ENCODE peak calls at places on chromosomes 5 and 9, in four cellular contexts. One of them, this sample, is unnamed.

GRCh38 chr5:61575103-61575502 is 243.0 kb downstream of the ZSWIM6 start:
- DNase-seq in naive thymus-derived CD4-positive, alpha-beta T cell: no peak
- DNase-seq in cardiac muscle cell: no peak
- DNase-seq in CD4-positive, alpha-beta memory T cell: no peak
- DNase-seq in this sample: no peak

GRCh38 chr5:111367081-111367480 is 142.9 kb downstream of the CAMK4 start:
- DNase-seq in naive thymus-derived CD4-positive, alpha-beta T cell: no peak
- DNase-seq in cardiac muscle cell: no peak
- DNase-seq in CD4-positive, alpha-beta memory T cell: no peak
- DNase-seq in this sample: no peak

GRCh38 chr9:108525214-108525613 is 330.6 kb downstream of the ACTL7B start:
- DNase-seq in naive thymus-derived CD4-positive, alpha-beta T cell: no peak
- DNase-seq in cardiac muscle cell: no peak
- DNase-seq in CD4-positive, alpha-beta memory T cell: no peak
- DNase-seq in this sample: no peak

GRCh38 chr9:127493592-127494303 is 42.4 kb downstream of the LRSAM1 start:
- DNase-seq in naive thymus-derived CD4-positive, alpha-beta T cell: no peak
- DNase-seq in cardiac muscle cell: no peak
- DNase-seq in CD4-positive, alpha-beta memory T cell: no peak
- DNase-seq in this sample: peak; percentile 65

GRCh38 chr5:36238896-36239295 is 2.8 kb downstream of the NADK2 start:
- DNase-seq in naive thymus-derived CD4-positive, alpha-beta T cell: no peak
- DNase-seq in cardiac muscle cell: no peak
- DNase-seq in CD4-positive, alpha-beta memory T cell: no peak
- DNase-seq in this sample: no peak

GRCh38 chr9:73264636-73265035 is 113.0 kb downstream of the ANXA1 start:
- DNase-seq in naive thymus-derived CD4-positive, alpha-beta T cell: no peak
- DNase-seq in cardiac muscle cell: no peak
- DNase-seq in CD4-positive, alpha-beta memory T cell: no peak
- DNase-seq in this sample: no peak

GRCh38 chr9:110244616-110245015 is 11.7 kb downstream of the TXN start:
- DNase-seq in naive thymus-derived CD4-positive, alpha-beta T cell: no peak
- DNase-seq in cardiac muscle cell: no peak
- DNase-seq in CD4-positive, alpha-beta memory T cell: no peak
- DNase-seq in this sample: no peak

GRCh38 chr9:107638922-107639321 is 149.4 kb upstream of the KLF4 start:
- DNase-seq in naive thymus-derived CD4-positive, alpha-beta T cell: no peak
- DNase-seq in cardiac muscle cell: no peak
- DNase-seq in CD4-positive, alpha-beta memory T cell: no peak
- DNase-seq in this sample: peak; percentile 51

GRCh38 chr5:149264432-149265069 is 7.1 kb upstream of the AFAP1L1 start:
- DNase-seq in naive thymus-derived CD4-positive, alpha-beta T cell: peak; percentile 74
- DNase-seq in cardiac muscle cell: peak; percentile 57
- DNase-seq in CD4-positive, alpha-beta memory T cell: peak; percentile 70
- DNase-seq in this sample: no peak

GRCh38 chr5:38718874-38719391 is 126.9 kb upstream of the OSMR start:
- DNase-seq in naive thymus-derived CD4-positive, alpha-beta T cell: no peak
- DNase-seq in cardiac muscle cell: no peak
- DNase-seq in CD4-positive, alpha-beta memory T cell: no peak
- DNase-seq in this sample: no peak

GRCh38 chr9:84751921-84752320 is 82.4 kb downstream of the NTRK2 start:
- DNase-seq in naive thymus-derived CD4-positive, alpha-beta T cell: no peak
- DNase-seq in cardiac muscle cell: no peak
- DNase-seq in CD4-positive, alpha-beta memory T cell: peak; percentile 18
- DNase-seq in this sample: no peak

GRCh38 chr5:1555011-1555807 is 31.4 kb upstream of the LPCAT1 start:
- DNase-seq in naive thymus-derived CD4-positive, alpha-beta T cell: no peak
- DNase-seq in cardiac muscle cell: no peak
- DNase-seq in CD4-positive, alpha-beta memory T cell: no peak
- DNase-seq in this sample: no peak

GRCh38 chr9:133534346-133535284 is at the start of gene ADAMTSL2:
- DNase-seq in naive thymus-derived CD4-positive, alpha-beta T cell: peak; percentile 60
- DNase-seq in cardiac muscle cell: peak; percentile 87
- DNase-seq in CD4-positive, alpha-beta memory T cell: no peak
- DNase-seq in this sample: peak; percentile 84

GRCh38 chr5:128303593-128303992 is 220.0 kb downstream of the SLC12A2 start:
- DNase-seq in naive thymus-derived CD4-positive, alpha-beta T cell: no peak
- DNase-seq in cardiac muscle cell: no peak
- DNase-seq in CD4-positive, alpha-beta memory T cell: no peak
- DNase-seq in this sample: no peak
- H3K27ac ChIP-seq in naive thymus-derived CD4-positive, alpha-beta T cell: no peak overlapping the region
- H3K27ac ChIP-seq in cardiac muscle cell: peak overlapping the region; percentile 78
- H3K27ac ChIP-seq in CD4-positive, alpha-beta memory T cell: no peak overlapping the region
- H3K27ac ChIP-seq in this sample: no peak overlapping the region

GRCh38 chr9:95446984-95447383 is 69.8 kb downstream of the PTCH1 start:
- DNase-seq in naive thymus-derived CD4-positive, alpha-beta T cell: no peak
- DNase-seq in cardiac muscle cell: no peak
- DNase-seq in CD4-positive, alpha-beta memory T cell: no peak
- DNase-seq in this sample: no peak
- H3K27ac ChIP-seq in naive thymus-derived CD4-positive, alpha-beta T cell: no peak overlapping the region
- H3K27ac ChIP-seq in cardiac muscle cell: peak overlapping the region; percentile 93
- H3K27ac ChIP-seq in CD4-positive, alpha-beta memory T cell: no peak overlapping the region
- H3K27ac ChIP-seq in this sample: no peak overlapping the region

DNA sequence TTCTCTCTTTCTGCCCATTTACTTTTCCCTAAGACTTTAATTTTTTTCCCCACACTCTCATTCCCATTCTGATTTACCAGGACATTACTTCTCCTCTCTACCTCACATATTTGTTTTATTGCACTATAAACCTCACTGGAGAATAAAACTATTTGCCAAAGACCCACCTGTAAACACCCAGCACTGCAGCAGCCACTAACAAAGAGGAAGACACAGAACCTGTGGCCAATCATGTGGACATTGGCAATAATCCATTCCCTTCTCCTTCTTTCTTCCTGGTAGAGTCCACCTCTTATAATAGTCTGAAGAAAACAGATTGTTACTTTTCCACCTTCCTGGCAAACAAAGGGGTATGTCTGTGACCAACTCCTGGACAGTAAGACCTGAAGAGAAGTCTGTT is 8.3 kb upstream of the THBS4 start:
- DNase-seq in naive thymus-derived CD4-positive, alpha-beta T cell: no peak
- DNase-seq in cardiac muscle cell: no peak
- DNase-seq in CD4-positive, alpha-beta memory T cell: no peak
- DNase-seq in this sample: no peak
- H3K27ac ChIP-seq in naive thymus-derived CD4-positive, alpha-beta T cell: no peak overlapping the region
- H3K27ac ChIP-seq in cardiac muscle cell: no peak overlapping the region
- H3K27ac ChIP-seq in CD4-positive, alpha-beta memory T cell: no peak overlapping the region
- H3K27ac ChIP-seq in this sample: no peak overlapping the region

GRCh38 chr5:88664630-88665029 is 218.4 kb downstream of the MEF2C start:
- DNase-seq in naive thymus-derived CD4-positive, alpha-beta T cell: no peak
- DNase-seq in cardiac muscle cell: no peak
- DNase-seq in CD4-positive, alpha-beta memory T cell: no peak
- DNase-seq in this sample: no peak
- H3K27ac ChIP-seq in naive thymus-derived CD4-positive, alpha-beta T cell: no peak overlapping the region
- H3K27ac ChIP-seq in cardiac muscle cell: no peak overlapping the region
- H3K27ac ChIP-seq in CD4-positive, alpha-beta memory T cell: no peak overlapping the region
- H3K27ac ChIP-seq in this sample: no peak overlapping the region

GRCh38 chr5:69329905-69330489 is 2.6 kb downstream of the CCDC125 start:
- DNase-seq in naive thymus-derived CD4-positive, alpha-beta T cell: no peak
- DNase-seq in cardiac muscle cell: no peak
- DNase-seq in CD4-positive, alpha-beta memory T cell: no peak
- DNase-seq in this sample: no peak

GRCh38 chr5:69335341-69335975 is 2.9 kb upstream of the CCDC125 start:
- DNase-seq in naive thymus-derived CD4-positive, alpha-beta T cell: no peak
- DNase-seq in cardiac muscle cell: no peak
- DNase-seq in CD4-positive, alpha-beta memory T cell: no peak
- DNase-seq in this sample: no peak

GRCh38 chr5:69334793-69335268 is 2.2 kb upstream of the CCDC125 start:
- DNase-seq in naive thymus-derived CD4-positive, alpha-beta T cell: peak; percentile 68
- DNase-seq in cardiac muscle cell: peak; percentile 86
- DNase-seq in CD4-positive, alpha-beta memory T cell: peak; percentile 61
- DNase-seq in this sample: peak; percentile 88

GRCh38 chr5:69326365-69326764 is 6.2 kb downstream of the CCDC125 start:
- DNase-seq in naive thymus-derived CD4-positive, alpha-beta T cell: no peak
- DNase-seq in cardiac muscle cell: no peak
- DNase-seq in CD4-positive, alpha-beta memory T cell: no peak
- DNase-seq in this sample: no peak

GRCh38 chr5:69331528-69332445 is 814 bp downstream of the CCDC125 start:
- DNase-seq in naive thymus-derived CD4-positive, alpha-beta T cell: no peak
- DNase-seq in cardiac muscle cell: no peak
- DNase-seq in CD4-positive, alpha-beta memory T cell: no peak
- DNase-seq in this sample: no peak
- H3K27ac ChIP-seq in naive thymus-derived CD4-positive, alpha-beta T cell: peak overlapping the region; percentile 83
- H3K27ac ChIP-seq in cardiac muscle cell: no peak overlapping the region
- H3K27ac ChIP-seq in CD4-positive, alpha-beta memory T cell: peak overlapping the region; percentile 67
- H3K27ac ChIP-seq in this sample: peak overlapping the region; percentile 78

DNA sequence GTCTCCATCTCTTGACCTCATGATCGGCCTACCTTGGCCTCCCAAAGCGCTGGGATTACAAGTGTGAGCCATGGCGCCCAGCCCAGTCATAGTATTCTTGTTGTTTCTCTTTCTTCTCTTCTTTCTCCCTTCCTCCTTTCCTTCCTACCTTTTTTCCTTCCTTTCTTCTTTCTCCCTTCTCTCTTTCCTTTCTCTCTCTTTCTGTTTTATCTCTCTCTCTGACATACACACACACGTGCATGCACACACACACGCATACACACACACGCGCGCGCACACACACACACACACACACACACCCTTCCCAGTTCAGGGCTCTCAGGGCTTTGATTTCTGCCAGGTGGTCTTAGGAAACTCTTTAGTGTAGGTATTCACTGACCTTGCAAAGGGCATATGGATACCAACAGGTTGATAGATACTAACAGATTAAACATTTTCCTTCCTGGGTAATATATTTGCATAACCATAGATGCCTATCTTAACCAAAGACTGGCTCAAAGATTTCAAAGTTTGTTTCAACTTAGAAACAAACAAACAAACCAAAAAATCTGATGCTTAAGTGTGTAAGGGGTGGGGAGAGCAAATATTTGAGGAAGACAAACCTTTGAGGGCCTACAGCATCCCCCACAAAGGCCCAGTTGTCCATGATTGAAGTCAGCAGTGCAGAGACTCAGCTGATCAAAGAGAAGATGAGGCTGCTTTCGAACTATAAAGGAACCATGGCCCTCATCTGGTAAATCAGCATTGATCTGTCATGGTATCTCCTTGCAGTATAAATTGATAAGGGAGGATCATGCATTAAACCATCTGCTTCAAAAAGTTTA is 288.2 kb upstream of the SEMA6A start:
- DNase-seq in naive thymus-derived CD4-positive, alpha-beta T cell: no peak
- DNase-seq in cardiac muscle cell: no peak
- DNase-seq in CD4-positive, alpha-beta memory T cell: no peak
- DNase-seq in this sample: no peak
- H3K27ac ChIP-seq in naive thymus-derived CD4-positive, alpha-beta T cell: no peak overlapping the region
- H3K27ac ChIP-seq in cardiac muscle cell: no peak overlapping the region
- H3K27ac ChIP-seq in CD4-positive, alpha-beta memory T cell: no peak overlapping the region
- H3K27ac ChIP-seq in this sample: no peak overlapping the region

GRCh38 chr5:120510994-120511686 is 47.0 kb downstream of the PRR16 start:
- DNase-seq in naive thymus-derived CD4-positive, alpha-beta T cell: no peak
- DNase-seq in cardiac muscle cell: no peak
- DNase-seq in CD4-positive, alpha-beta memory T cell: no peak
- DNase-seq in this sample: no peak

GRCh38 chr5:120510098-120510634 is 46.1 kb downstream of the PRR16 start:
- DNase-seq in naive thymus-derived CD4-positive, alpha-beta T cell: no peak
- DNase-seq in cardiac muscle cell: no peak
- DNase-seq in CD4-positive, alpha-beta memory T cell: no peak
- DNase-seq in this sample: no peak

GRCh38 chr5:120507826-120508463 is 43.8 kb downstream of the PRR16 start:
- DNase-seq in naive thymus-derived CD4-positive, alpha-beta T cell: no peak
- DNase-seq in cardiac muscle cell: no peak
- DNase-seq in CD4-positive, alpha-beta memory T cell: no peak
- DNase-seq in this sample: no peak

GRCh38 chr5:120507197-120507596 is 43.1 kb downstream of the PRR16 start:
- DNase-seq in naive thymus-derived CD4-positive, alpha-beta T cell: no peak
- DNase-seq in cardiac muscle cell: no peak
- DNase-seq in CD4-positive, alpha-beta memory T cell: no peak
- DNase-seq in this sample: no peak

DNA sequence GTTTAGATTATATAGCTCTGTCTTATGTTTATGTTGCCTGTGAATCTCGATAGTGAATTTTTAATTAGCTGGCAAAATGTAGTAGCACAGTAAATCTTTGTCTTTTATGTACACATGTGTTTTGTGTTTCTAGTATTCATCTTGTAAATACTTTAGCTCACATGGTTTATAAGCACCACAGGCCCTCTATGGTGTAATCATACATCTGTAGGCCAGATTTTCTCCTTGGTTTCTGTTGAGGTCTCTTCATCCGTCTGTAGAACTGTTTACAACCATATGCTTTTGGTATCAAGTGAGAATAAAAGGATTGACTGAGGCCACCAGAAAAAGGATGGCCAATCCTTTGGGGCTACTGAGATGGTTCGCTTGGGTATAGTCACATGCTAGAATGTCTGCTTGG is 45.0 kb downstream of the PRR16 start:
- DNase-seq in naive thymus-derived CD4-positive, alpha-beta T cell: no peak
- DNase-seq in cardiac muscle cell: no peak
- DNase-seq in CD4-positive, alpha-beta memory T cell: no peak
- DNase-seq in this sample: no peak
- H3K27ac ChIP-seq in naive thymus-derived CD4-positive, alpha-beta T cell: no peak overlapping the region
- H3K27ac ChIP-seq in cardiac muscle cell: no peak overlapping the region
- H3K27ac ChIP-seq in CD4-positive, alpha-beta memory T cell: no peak overlapping the region
- H3K27ac ChIP-seq in this sample: no peak overlapping the region

GRCh38 chr9:95207403-95207802 is 110.1 kb downstream of the FANCC start:
- DNase-seq in naive thymus-derived CD4-positive, alpha-beta T cell: no peak
- DNase-seq in cardiac muscle cell: no peak
- DNase-seq in CD4-positive, alpha-beta memory T cell: no peak
- DNase-seq in this sample: no peak
- H3K27ac ChIP-seq in naive thymus-derived CD4-positive, alpha-beta T cell: no peak overlapping the region
- H3K27ac ChIP-seq in cardiac muscle cell: no peak overlapping the region
- H3K27ac ChIP-seq in CD4-positive, alpha-beta memory T cell: no peak overlapping the region
- H3K27ac ChIP-seq in this sample: no peak overlapping the region

GRCh38 chr9:125745682-125746016 is 1.5 kb upstream of the PBX3 start:
- DNase-seq in naive thymus-derived CD4-positive, alpha-beta T cell: no peak
- DNase-seq in cardiac muscle cell: no peak
- DNase-seq in CD4-positive, alpha-beta memory T cell: no peak
- DNase-seq in this sample: no peak
- H3K27ac ChIP-seq in naive thymus-derived CD4-positive, alpha-beta T cell: peak overlapping the region; percentile 4
- H3K27ac ChIP-seq in cardiac muscle cell: no peak overlapping the region
- H3K27ac ChIP-seq in CD4-positive, alpha-beta memory T cell: peak overlapping the region; percentile 42
- H3K27ac ChIP-seq in this sample: peak overlapping the region; percentile 90

GRCh38 chr9:87292449-87293191 is 205.0 kb upstream of the DAPK1 start:
- DNase-seq in naive thymus-derived CD4-positive, alpha-beta T cell: no peak
- DNase-seq in cardiac muscle cell: no peak
- DNase-seq in CD4-positive, alpha-beta memory T cell: no peak
- DNase-seq in this sample: no peak

GRCh38 chr9:87286506-87286905 is 211.2 kb upstream of the DAPK1 start:
- DNase-seq in naive thymus-derived CD4-positive, alpha-beta T cell: no peak
- DNase-seq in cardiac muscle cell: no peak
- DNase-seq in CD4-positive, alpha-beta memory T cell: no peak
- DNase-seq in this sample: no peak

GRCh38 chr9:87285183-87285582 is 212.5 kb upstream of the DAPK1 start:
- DNase-seq in naive thymus-derived CD4-positive, alpha-beta T cell: no peak
- DNase-seq in cardiac muscle cell: peak; percentile 58
- DNase-seq in CD4-positive, alpha-beta memory T cell: no peak
- DNase-seq in this sample: no peak

GRCh38 chr9:87290241-87290700 is 207.4 kb upstream of the DAPK1 start:
- DNase-seq in naive thymus-derived CD4-positive, alpha-beta T cell: no peak
- DNase-seq in cardiac muscle cell: no peak
- DNase-seq in CD4-positive, alpha-beta memory T cell: no peak
- DNase-seq in this sample: no peak
- H3K27ac ChIP-seq in naive thymus-derived CD4-positive, alpha-beta T cell: no peak overlapping the region
- H3K27ac ChIP-seq in cardiac muscle cell: no peak overlapping the region
- H3K27ac ChIP-seq in CD4-positive, alpha-beta memory T cell: no peak overlapping the region
- H3K27ac ChIP-seq in this sample: no peak overlapping the region

This sample was measured in left ventricle myocardium inferior.